ENCODE peak calls at places on chromosomes 6 and 20, in seven cellular contexts. W is brain microvascular endothelial cell, T is GM19239, I is GM23338, O is GM12865, Z is LHCN-M2, M is M059J. C is an unnamed sample.

GRCh38 chr6:21664263-21665081 is 70.9 kb downstream of the SOX4 start:
- DNase-seq in O (no peak), I (peak), W (no peak), T (no peak), Z (no peak), M (peak), C (peak)

GRCh38 chr20:14223806-14224205 is 113.6 kb downstream of the FLRT3 start:
- DNase-seq in I (no peak), T (no peak), M (peak), O (no peak), Z (no peak), W (no peak), C (no peak)

GRCh38 chr6:18047406-18047805 is 60.0 kb upstream of the KIF13A start:
- DNase-seq in I (no peak), W (peak), Z (no peak), T (no peak), O (no peak), M (peak), C (no peak)

GRCh38 chr6:25404094-25404493 is 124.9 kb downstream of the CARMIL1 start:
- DNase-seq in Z (no peak), W (no peak), O (peak), T (no peak), M (no peak), I (no peak), C (no peak)

GRCh38 chr6:26183237-26183580 is 96.0 kb downstream of the HFE start:
- DNase-seq in O (no peak), I (peak), Z (no peak), T (no peak), M (no peak), W (no peak), C (no peak)

GRCh38 chr6:16730720-16731502 is 30.3 kb downstream of the ATXN1 start:
- DNase-seq in O (no peak), M (peak), T (no peak), W (no peak), Z (no peak), I (no peak), C (no peak)

GRCh38 chr20:45372646-45373352 is 5.3 kb downstream of the TP53TG5 start:
- DNase-seq in O (no peak), Z (peak), T (no peak), W (no peak), I (peak), M (no peak), C (no peak)

GRCh38 chr20:275791-276190 is 14.8 kb downstream of the C20orf96 start:
- DNase-seq in W (no peak), I (no peak), M (no peak), O (no peak), Z (no peak), T (no peak), C (no peak)

GRCh38 chr20:15760217-15760567 is 813.1 kb downstream of the KIF16B start:
- DNase-seq in M (no peak), T (no peak), W (no peak), O (no peak), Z (peak), I (no peak), C (no peak)

GRCh38 chr6:78614961-78615360 is 252.4 kb upstream of the IRAK1BP1 start:
- DNase-seq in I (no peak), W (no peak), O (peak), Z (no peak), T (no peak), M (no peak), C (no peak)

GRCh38 chr6:129753422-129753821 is 43.4 kb upstream of the ARHGAP18 start:
- DNase-seq in W (peak), Z (peak), M (peak), O (no peak), I (no peak), T (no peak), C (no peak)

GRCh38 chr20:63466861-63467260 is 5.6 kb downstream of the KCNQ2 start:
- DNase-seq in T (no peak), I (no peak), M (no peak), O (no peak), W (no peak), Z (no peak), C (no peak)

GRCh38 chr20:37980876-37981275 is 52.4 kb downstream of the TTI1 start:
- DNase-seq in W (no peak), O (no peak), M (no peak), T (no peak), Z (no peak), I (peak), C (no peak)